ENCODE peak calls at places on chromosomes 13 and 19, in nine cellular contexts. S is stimulated activated CD8-positive, alpha-beta memory T cell treated with anti-CD3 and anti-CD28 coated beads, Interleukin-4, amount 100 ng/mL, for 4 hours; F is transverse colon; W is hepatic stellate cell; C is ELF-1; T is left colon; G is neural crest cell; E is tibial artery; V is ELR. N is an unnamed sample.

GRCh38 chr19:1624458-1624857 is 19.2 kb upstream of the UQCR11 start:
- DNase-seq in S (peak), F (peak), W (peak), C (peak), T (peak), G (peak), E (no peak), V (peak), N (peak)

GRCh38 chr19:29206453-29206852 is 6.5 kb downstream of the UQCRFS1 start:
- DNase-seq in S (no peak), F (no peak), W (no peak), C (no peak), T (no peak), G (no peak), E (no peak), V (no peak), N (no peak)

GRCh38 chr13:102367836-102368235 is 34.0 kb downstream of the FGF14 start:
- DNase-seq in S (no peak), F (no peak), W (no peak), C (no peak), T (no peak), G (no peak), E (no peak), V (no peak), N (no peak)

GRCh38 chr19:49491804-49492572 is 4.2 kb upstream of the RPS11 start:
- DNase-seq in S (no peak), F (no peak), W (no peak), C (no peak), T (no peak), G (no peak), E (no peak), V (peak), N (no peak)

GRCh38 chr19:3275068-3275582 is 50.7 kb downstream of the CELF5 start:
- DNase-seq in S (no peak), F (no peak), W (no peak), C (no peak), T (no peak), G (peak), E (no peak), V (peak), N (peak)

GRCh38 chr13:114143806-114144605 is 11.6 kb upstream of the RASA3 start:
- DNase-seq in S (no peak), F (peak), W (no peak), C (peak), T (no peak), G (no peak), E (peak), V (no peak), N (peak)

GRCh38 chr13:42649761-42650289 is 75.9 kb downstream of the TNFSF11 start:
- DNase-seq in S (no peak), F (no peak), W (no peak), C (no peak), T (no peak), G (no peak), E (no peak), V (no peak), N (no peak)

GRCh38 chr13:85700909-85701308 is 98.3 kb downstream of the SLITRK6 start:
- DNase-seq in S (no peak), F (no peak), W (no peak), C (no peak), T (no peak), G (no peak), E (no peak), V (peak), N (no peak)

GRCh38 chr19:10505583-10506229 is 2.5 kb upstream of the KEAP1 start:
- DNase-seq in S (peak), F (peak), W (peak), C (peak), T (peak), G (peak), E (peak), V (peak), N (peak)

GRCh38 chr13:46556380-46556779 is 3.4 kb downstream of the LRCH1 start:
- DNase-seq in S (no peak), F (no peak), W (no peak), C (no peak), T (no peak), G (no peak), E (no peak), V (no peak), N (no peak)

GRCh38 chr13:46475586-46475991 is 77.4 kb upstream of the LRCH1 start:
- DNase-seq in S (no peak), F (no peak), W (no peak), C (no peak), T (no peak), G (no peak), E (no peak), V (peak), N (no peak)